ENCODE peak calls at places on chromosomes 13 and 19, in six cellular contexts. V is lower lobe of right lung, G is cardiac muscle cell, N is astrocyte, K is fibroblast of pulmonary artery, H is mucosa of descending colon. I is an unnamed sample.

GRCh38 chr13:48975101-48975925 is at the start of gene FNDC3A:
- DNase-seq in V (peak), G (peak), N (peak), K (peak), H (peak), I (peak)

GRCh38 chr13:85538957-85539356 is 260.3 kb downstream of the SLITRK6 start:
- DNase-seq in V (no peak), G (no peak), N (no peak), K (no peak), H (no peak), I (no peak)

GRCh38 chr13:23828866-23829265 is 60.3 kb downstream of the MIPEP start:
- DNase-seq in V (no peak), G (peak), N (peak), K (peak), H (no peak), I (peak)

GRCh38 chr19:31908486-31909255 is 436.7 kb upstream of the ZNF507 start:
- DNase-seq in V (no peak), G (no peak), N (no peak), K (no peak), H (no peak), I (no peak)

GRCh38 chr13:66618702-66619101 is 611.4 kb downstream of the PCDH9 start:
- DNase-seq in V (no peak), G (peak), N (peak), K (peak), H (no peak), I (peak)

GRCh38 chr19:18596752-18597157 is 8.2 kb downstream of the REX1BD start:
- DNase-seq in V (peak), G (peak), N (no peak), K (peak), H (peak), I (peak)

GRCh38 chr19:3509566-3509989 is 3.5 kb downstream of the FZR1 start:
- DNase-seq in V (no peak), G (no peak), N (peak), K (peak), H (no peak), I (peak)

GRCh38 chr13:32309812-32310706 is 5.1 kb downstream of the ZAR1L start:
- DNase-seq in V (no peak), G (peak), N (peak), K (peak), H (peak), I (peak)

GRCh38 chr13:74097116-74097515 is 37.1 kb downstream of the KLF12 start:
- DNase-seq in V (no peak), G (no peak), N (no peak), K (no peak), H (no peak), I (no peak)

GRCh38 chr13:100875392-100876043 is 200.9 kb upstream of the TMTC4 start:
- DNase-seq in V (no peak), G (peak), N (peak), K (peak), H (no peak), I (peak)

GRCh38 chr19:52991484-52991883 is 22.2 kb upstream of the ERVV-1 start:
- DNase-seq in V (no peak), G (peak), N (peak), K (peak), H (no peak), I (peak)

GRCh38 chr13:91017031-91017668 is 330.3 kb upstream of the MIR17HG start:
- DNase-seq in V (peak), G (peak), N (peak), K (peak), H (peak), I (peak)

GRCh38 chr13:94056362-94056990 is 423.0 kb downstream of the DCT start:
- DNase-seq in V (no peak), G (no peak), N (peak), K (no peak), H (no peak), I (no peak)

GRCh38 chr13:101530293-101530692 is 77.8 kb downstream of the ITGBL1 start:
- DNase-seq in V (no peak), G (no peak), N (no peak), K (no peak), H (no peak), I (peak)

GRCh38 chr19:48348039-48348438 is 15.7 kb downstream of the TMEM143 start:
- DNase-seq in V (no peak), G (peak), N (no peak), K (no peak), H (no peak), I (peak)

GRCh38 chr13:43268632-43269031 is 245.2 kb downstream of the DNAJC15 start:
- DNase-seq in V (no peak), G (peak), N (no peak), K (peak), H (no peak), I (no peak)

GRCh38 chr13:34913040-34913439 is 29.0 kb upstream of the NBEA start:
- DNase-seq in V (no peak), G (peak), N (no peak), K (peak), H (no peak), I (peak)

GRCh38 chr13:32883501-32883900 is 132.7 kb upstream of the KL start:
- DNase-seq in V (no peak), G (peak), N (peak), K (peak), H (no peak), I (peak)

DNA sequence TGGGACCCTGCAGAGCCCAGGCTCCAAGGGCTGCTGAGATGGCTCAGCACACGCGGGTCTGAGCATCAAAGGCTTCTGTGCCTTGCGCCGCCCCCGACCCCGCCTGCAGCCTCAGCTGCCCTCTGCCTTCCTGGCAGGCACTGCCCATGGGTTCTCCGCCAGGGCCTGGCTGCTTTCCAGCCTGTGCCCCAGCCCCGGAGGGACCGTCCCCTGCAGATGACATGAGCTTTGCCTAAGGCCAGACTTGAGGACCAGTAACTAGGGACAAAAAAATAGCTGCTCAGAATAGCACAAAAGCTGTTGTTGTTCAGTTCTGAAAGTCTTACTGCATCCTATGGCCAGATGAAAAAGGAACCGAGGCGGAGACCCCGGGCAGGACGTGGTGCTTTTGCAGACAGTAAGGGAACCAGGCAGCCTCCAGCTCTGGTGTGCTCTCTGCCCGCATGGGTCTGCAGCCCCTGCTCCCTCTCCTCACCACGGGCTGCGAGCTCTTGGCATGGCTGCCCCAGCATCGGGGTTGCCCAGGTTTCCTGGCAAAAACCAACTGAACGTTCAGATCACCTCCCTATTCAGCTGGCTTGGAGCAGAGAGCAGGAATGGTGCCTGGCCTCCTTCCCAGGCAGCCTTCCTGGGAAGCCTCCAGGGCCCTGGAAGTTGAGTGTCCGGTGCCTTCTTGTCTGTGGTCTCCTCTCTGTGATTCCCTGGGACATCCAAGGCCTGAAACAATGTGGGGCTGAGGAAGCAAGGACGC is 12.5 kb upstream of the CFAP97D2 start:
- DNase-seq in V (no peak), G (no peak), N (no peak), K (no peak), H (no peak), I (no peak)
- H3K4me3 ChIP-seq in V (no peak), G (no peak), N (no peak), K (no peak), H (no peak), I (no peak)

GRCh38 chr19:17235618-17236413 is 9.8 kb downstream of the OCEL1 start:
- DNase-seq in V (peak), G (peak), N (peak), K (peak), H (peak), I (peak)
- TF ChIP-seq CTCF in V (peak), G (peak), N (no peak), K (peak), H (peak), I (peak)

GRCh38 chr13:113928701-113929627 is 44.9 kb downstream of the C13orf46 start:
- DNase-seq in V (no peak), G (peak), N (peak), K (peak), H (peak), I (peak)
- H3K4me3 ChIP-seq in V (no peak), G (no peak), N (no peak), K (no peak), H (no peak), I (no peak)

GRCh38 chr13:109273326-109273751 is 513.0 kb downstream of the IRS2 start:
- DNase-seq in V (no peak), G (peak), N (peak), K (peak), H (no peak), I (peak)

GRCh38 chr13:109272595-109273325 is 513.6 kb downstream of the IRS2 start:
- DNase-seq in V (no peak), G (peak), N (peak), K (peak), H (no peak), I (peak)

GRCh38 chr13:109271061-109271460 is 515.3 kb downstream of the IRS2 start:
- DNase-seq in V (no peak), G (no peak), N (no peak), K (no peak), H (no peak), I (no peak)

GRCh38 chr13:109271555-109271954 is 514.8 kb downstream of the IRS2 start:
- DNase-seq in V (no peak), G (no peak), N (no peak), K (no peak), H (no peak), I (no peak)

DNA sequence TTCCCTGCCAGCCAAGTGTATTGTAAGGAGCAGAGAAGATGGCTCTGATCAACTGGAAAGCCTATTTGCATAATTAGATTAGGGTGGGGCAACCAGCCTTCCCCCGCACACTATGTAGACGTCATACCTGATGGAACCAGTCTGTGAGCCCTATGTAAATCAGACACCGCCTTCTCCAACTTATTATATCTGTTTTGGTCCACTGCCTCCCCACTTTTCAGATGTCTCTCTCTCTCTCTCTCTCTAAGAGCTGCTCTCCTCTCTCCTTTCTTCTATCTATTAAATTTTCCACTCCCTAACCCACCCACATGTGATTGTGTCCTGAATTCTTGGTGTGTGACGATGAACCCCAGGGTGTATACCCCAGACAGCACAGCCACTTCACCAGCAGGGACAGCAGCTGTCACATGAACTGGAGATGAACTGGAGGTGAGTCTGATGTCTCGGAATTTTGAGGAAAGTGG is 514.4 kb downstream of the IRS2 start:
- DNase-seq in V (no peak), G (no peak), N (peak), K (no peak), H (no peak), I (peak)
- TF ChIP-seq CTCF in V (no peak), G (no peak), N (no peak), K (no peak), H (no peak), I (no peak)

I was measured in fibroblast of villous mesenchyme.